ENCODE peak calls at places on chromosomes 3 and 15, in ten cellular contexts. K is HFFc6; A is neural crest cell; V is stimulated activated CD4-positive, alpha-beta T cell treated with anti-CD3 and anti-CD28 coated beads, Interleukin-12 subunit alpha, Interleukin-12 subunit beta, amount 100 ng/mL, for 24 hours; T is T-helper 1 cell; G is substantia nigra; B is NCI-H1694 treated with DMSO at 0.1 percent for 48 hours; R is lower leg skin; M is Ammon's horn; Z is RPMI7951. I is an unnamed sample.
A peak's percentile ranks its signal among the peaks of the same experiment; 100 is the strongest.

GRCh38 chr3:123749716-123750115 is 134.4 kb downstream of the MYLK start:
- DNase-seq in K (peak; percentile 93), M (no peak), G (no peak), V (no peak), B (no peak), Z (peak; percentile 87), T (no peak), R (no peak), A (no peak), I (no peak)

GRCh38 chr15:57436166-57436565 is 59.9 kb downstream of the CGNL1 start:
- DNase-seq in B (no peak), G (no peak), M (no peak), T (no peak), A (no peak), K (no peak), V (no peak), R (no peak), Z (no peak), I (no peak)

GRCh38 chr15:71997691-71998090 is 120.3 kb downstream of the MYO9A start:
- DNase-seq in R (no peak), V (no peak), B (no peak), M (no peak), T (no peak), K (no peak), Z (peak; percentile 27), G (no peak), A (no peak), I (no peak)

GRCh38 chr15:55799287-55800212 is 56.6 kb upstream of the PRTG start:
- DNase-seq in Z (peak; percentile 73), R (no peak), V (peak; percentile 12), G (peak; percentile 1), K (peak; percentile 11), M (no peak), A (peak; percentile 87), T (no peak), B (no peak), I (no peak)

GRCh38 chr3:129445472-129445871 is 5.4 kb downstream of the IFT122 start:
- DNase-seq in V (no peak), G (no peak), A (no peak), K (no peak), Z (no peak), M (no peak), B (peak; percentile 93), R (no peak), T (no peak), I (no peak)

GRCh38 chr3:54056521-54056920 is 65.8 kb upstream of the CACNA2D3 start:
- DNase-seq in G (no peak), A (no peak), T (no peak), R (no peak), B (no peak), V (no peak), Z (peak; percentile 90), M (no peak), K (no peak), I (no peak)

GRCh38 chr15:65172531-65172930 is 12.6 kb downstream of the CLPX start:
- DNase-seq in K (no peak), T (no peak), V (no peak), R (no peak), A (no peak), M (no peak), B (no peak), G (no peak), Z (no peak), I (no peak)

GRCh38 chr15:43775411-43775965 is 1.3 kb downstream of the ELL3 start:
- DNase-seq in M (no peak), Z (peak; percentile 69), K (peak; percentile 72), G (no peak), V (no peak), T (no peak), R (peak; percentile 51), B (peak; percentile 43), A (peak; percentile 14), I (no peak)

GRCh38 chr3:126758882-126759281 is 54.8 kb downstream of the CHCHD6 start:
- DNase-seq in G (no peak), M (no peak), A (no peak), V (no peak), Z (no peak), R (no peak), K (no peak), B (no peak), T (no peak), I (no peak)

GRCh38 chr3:71447197-71447596 is 136.3 kb downstream of the FOXP1 start:
- DNase-seq in M (no peak), B (no peak), Z (no peak), T (no peak), G (no peak), V (no peak), A (no peak), K (no peak), R (no peak), I (no peak)

GRCh38 chr3:51955893-51956770 is 951 bp downstream of the GPR62 start:
- DNase-seq in K (no peak), Z (no peak), V (peak; percentile 22), G (peak; percentile 34), A (peak; percentile 50), M (peak; percentile 69), R (no peak), B (peak; percentile 21), T (no peak), I (no peak)

GRCh38 chr3:88141458-88142083 is 8.2 kb upstream of the C3orf38 start:
- DNase-seq in T (no peak), B (no peak), Z (peak; percentile 36), M (no peak), A (no peak), G (no peak), K (peak; percentile 88), V (no peak), R (no peak), I (no peak)

GRCh38 chr15:65020419-65020818 is 9.0 kb downstream of the MTFMT start:
- DNase-seq in G (no peak), Z (no peak), R (no peak), T (no peak), A (no peak), B (no peak), V (no peak), M (no peak), K (no peak), I (no peak)

GRCh38 chr3:187243933-187244564 is 46.8 kb downstream of the RTP1 start:
- DNase-seq in B (no peak), T (no peak), G (no peak), Z (no peak), M (no peak), K (no peak), V (no peak), R (peak; percentile 25), A (no peak), I (no peak)

GRCh38 chr3:44954962-44955361 is 21.0 kb downstream of the ZDHHC3 start:
- DNase-seq in B (no peak), G (no peak), M (no peak), T (no peak), V (no peak), Z (peak; percentile 15), R (peak; percentile 27), K (no peak), A (no peak), I (no peak)

GRCh38 chr15:98062869-98063268 is 102.4 kb downstream of the ARRDC4 start:
- DNase-seq in M (no peak), T (no peak), R (no peak), V (no peak), G (no peak), A (no peak), B (no peak), Z (no peak), K (no peak), I (no peak)

GRCh38 chr3:5010706-5011554 is 31.7 kb downstream of the BHLHE40 start:
- DNase-seq in Z (peak; percentile 67), K (no peak), M (no peak), B (no peak), R (no peak), A (no peak), V (no peak), G (no peak), T (no peak), I (no peak)

GRCh38 chr3:111949712-111950111 is 29.1 kb upstream of the ABHD10 start:
- DNase-seq in V (no peak), M (no peak), Z (no peak), T (no peak), R (no peak), B (no peak), G (no peak), A (no peak), K (no peak), I (no peak)

GRCh38 chr3:154181127-154181691 is 60.0 kb downstream of the ARHGEF26 start:
- DNase-seq in G (no peak), R (no peak), M (no peak), A (no peak), Z (no peak), B (no peak), V (no peak), K (no peak), T (no peak), I (no peak)

GRCh38 chr3:113948015-113948917 is 453 bp downstream of the ZDHHC23 start:
- DNase-seq in G (no peak), V (peak; percentile 32), Z (no peak), R (no peak), K (no peak), B (no peak), M (no peak), A (peak; percentile 23), T (peak; percentile 12), I (no peak)

GRCh38 chr3:128736598-128736997 is 10.6 kb downstream of the RAB7A start:
- DNase-seq in R (no peak), K (peak; percentile 28), Z (peak; percentile 30), V (no peak), M (no peak), A (no peak), T (no peak), G (no peak), B (no peak), I (no peak)

GRCh38 chr15:96041982-96042733 is 288.3 kb upstream of the NR2F2 start:
- DNase-seq in A (no peak), B (no peak), Z (no peak), V (no peak), T (no peak), G (no peak), K (no peak), M (no peak), R (no peak), I (no peak)

GRCh38 chr3:80283783-80284182 is 516.0 kb upstream of the ROBO1 start:
- DNase-seq in A (no peak), Z (no peak), G (no peak), R (no peak), T (no peak), M (no peak), B (no peak), V (no peak), K (no peak), I (no peak)

GRCh38 chr15:32096867-32097266 is 66.6 kb downstream of the CHRNA7 start:
- DNase-seq in T (no peak), Z (no peak), R (no peak), B (peak; percentile 1), V (no peak), G (no peak), A (no peak), M (no peak), K (no peak), I (no peak)

GRCh38 chr3:177180506-177180905 is 16.8 kb downstream of the TBL1XR1 start:
- DNase-seq in T (no peak), R (no peak), Z (no peak), A (no peak), M (no peak), V (no peak), B (no peak), K (no peak), G (no peak), I (no peak)

GRCh38 chr15:55917881-55918296 is 75.5 kb downstream of the NEDD4 start:
- DNase-seq in K (peak; percentile 93), Z (peak; percentile 84), M (peak; percentile 35), T (no peak), A (no peak), B (peak; percentile 52), R (no peak), G (no peak), V (no peak), I (no peak)

GRCh38 chr3:108804437-108804836 is 18.1 kb upstream of the TRAT1 start:
- DNase-seq in M (no peak), T (no peak), A (no peak), R (no peak), B (no peak), Z (no peak), G (no peak), V (no peak), K (no peak), I (no peak)

GRCh38 chr3:16174389-16174788 is at the start of gene GALNT15:
- DNase-seq in A (no peak), B (peak; percentile 34), T (no peak), V (no peak), G (peak; percentile 52), R (peak; percentile 89), Z (peak; percentile 87), K (peak; percentile 94), M (peak; percentile 95), I (peak; percentile 68)